ENCODE peak calls at places on chromosome 6, in seven cellular contexts. P, I, T, V, C, F and O are unnamed samples.

GRCh38 chr6:24933868-24934401 is 1.8 kb downstream of the RIPOR2 start:
- DNase-seq in P (peak), I (no peak), T (no peak), V (no peak), C (peak), F (peak), O (peak)

GRCh38 chr6:20377623-20378265 is 23.9 kb upstream of the E2F3 start:
- DNase-seq in P (peak), I (peak), T (no peak), V (no peak), C (no peak), F (no peak), O (peak)

GRCh38 chr6:53359843-53360834 is 11.4 kb upstream of the ELOVL5 start:
- DNase-seq in P (peak), I (peak), T (no peak), V (no peak), C (no peak), F (no peak), O (peak)

GRCh38 chr6:158461954-158462353 is 97.9 kb upstream of the TMEM181 start:
- DNase-seq in P (no peak), I (no peak), T (no peak), V (no peak), C (no peak), F (no peak), O (no peak)

GRCh38 chr6:112951829-112952228 is 604.7 kb downstream of the RFPL4B start:
- DNase-seq in P (no peak), I (no peak), T (no peak), V (no peak), C (no peak), F (no peak), O (no peak)

GRCh38 chr6:1027109-1027794 is 284.6 kb upstream of the FOXQ1 start:
- DNase-seq in P (no peak), I (peak), T (no peak), V (no peak), C (no peak), F (no peak), O (no peak)

GRCh38 chr6:134676307-134677281 is 273.3 kb downstream of the ALDH8A1 start:
- DNase-seq in P (no peak), I (peak), T (no peak), V (no peak), C (no peak), F (no peak), O (no peak)

GRCh38 chr6:101083533-101084172 is 202.5 kb upstream of the ASCC3 start:
- DNase-seq in P (no peak), I (peak), T (no peak), V (no peak), C (no peak), F (no peak), O (no peak)

GRCh38 chr6:43817192-43817591 is 47.2 kb downstream of the VEGFA start:
- DNase-seq in P (peak), I (peak), T (no peak), V (no peak), C (peak), F (no peak), O (peak)

GRCh38 chr6:10582774-10583508 is 61.8 kb downstream of the GCNT2 start:
- DNase-seq in P (peak), I (no peak), T (no peak), V (no peak), C (peak), F (no peak), O (no peak)

GRCh38 chr6:148855744-148856143 is 108.9 kb downstream of the UST start:
- DNase-seq in P (no peak), I (no peak), T (no peak), V (no peak), C (no peak), F (no peak), O (no peak)

GRCh38 chr6:149716181-149716580 is 1.7 kb downstream of the LATS1 start:
- DNase-seq in P (peak), I (no peak), T (no peak), V (no peak), C (no peak), F (no peak), O (peak)